ENCODE peak calls at places on chromosomes 7 and 10, in five cellular contexts. F, Q, J, H and Z are unnamed samples.

GRCh38 chr7:138338361-138338760 is 121.7 kb upstream of the TRIM24 start:
- DNase-seq in F (peak; percentile 74), Q (no peak), J (no peak), H (no peak), Z (no peak)

GRCh38 chr7:25967278-25968204 is 184.5 kb upstream of the NFE2L3 start:
- DNase-seq in F (no peak), Q (no peak), J (no peak), H (no peak), Z (no peak)

GRCh38 chr7:11896663-11897062 is 64.7 kb upstream of the THSD7A start:
- DNase-seq in F (no peak), Q (no peak), J (no peak), H (peak; percentile 5), Z (no peak)

GRCh38 chr10:108469940-108470339 is 1305.4 kb upstream of the SORCS1 start:
- DNase-seq in F (no peak), Q (no peak), J (no peak), H (no peak), Z (no peak)

GRCh38 chr10:99648717-99649116 is 10.6 kb upstream of the ENTPD7 start:
- DNase-seq in F (no peak), Q (no peak), J (no peak), H (no peak), Z (no peak)

GRCh38 chr7:51081270-51081890 is 235.2 kb downstream of the COBL start:
- DNase-seq in F (no peak), Q (no peak), J (no peak), H (no peak), Z (no peak)

GRCh38 chr10:69455009-69455763 is 3.9 kb downstream of the TSPAN15 start:
- DNase-seq in F (no peak), Q (no peak), J (no peak), H (no peak), Z (no peak)

GRCh38 chr7:83427929-83428328 is 221.0 kb downstream of the SEMA3E start:
- DNase-seq in F (no peak), Q (no peak), J (no peak), H (no peak), Z (no peak)

GRCh38 chr7:38700111-38700510 is 68.9 kb upstream of the AMPH start:
- DNase-seq in F (no peak), Q (no peak), J (no peak), H (no peak), Z (no peak)

GRCh38 chr7:1091644-1092027 is 3.7 kb downstream of the GPER1 start:
- DNase-seq in F (no peak), Q (no peak), J (no peak), H (no peak), Z (no peak)

GRCh38 chr7:148334959-148335577 is 255.5 kb upstream of the C7orf33 start:
- DNase-seq in F (no peak), Q (no peak), J (peak; percentile 40), H (no peak), Z (no peak)

GRCh38 chr7:97016392-97017196 is 8.0 kb downstream of the DLX5 start:
- DNase-seq in F (no peak), Q (no peak), J (no peak), H (no peak), Z (no peak)

GRCh38 chr10:100970076-100970913 is 991 bp downstream of the SEMA4G start:
- DNase-seq in F (no peak), Q (no peak), J (peak; percentile 28), H (no peak), Z (no peak)

GRCh38 chr10:56881218-56881617 is 520.2 kb upstream of the ZWINT start:
- DNase-seq in F (no peak), Q (no peak), J (no peak), H (no peak), Z (no peak)

GRCh38 chr7:27186450-27187157 is 1.6 kb upstream of the HOXA11 start:
- DNase-seq in F (no peak), Q (no peak), J (no peak), H (peak; percentile 73), Z (no peak)

GRCh38 chr10:86642499-86642898 is 11.8 kb upstream of the OPN4 start:
- DNase-seq in F (no peak), Q (no peak), J (peak; percentile 68), H (peak; percentile 22), Z (no peak)

GRCh38 chr10:129744134-129744895 is 219.8 kb downstream of the EBF3 start:
- DNase-seq in F (no peak), Q (no peak), J (no peak), H (no peak), Z (no peak)

GRCh38 chr7:45990276-45990675 is 69.2 kb upstream of the IGFBP3 start:
- DNase-seq in F (no peak), Q (no peak), J (no peak), H (no peak), Z (no peak)

GRCh38 chr7:48253020-48253419 is 81.8 kb downstream of the ABCA13 start:
- DNase-seq in F (no peak), Q (no peak), J (no peak), H (no peak), Z (no peak)

GRCh38 chr10:35236739-35237138 is 99.6 kb upstream of the CCNY start:
- DNase-seq in F (no peak), Q (no peak), J (no peak), H (peak; percentile 19), Z (no peak)

DNA sequence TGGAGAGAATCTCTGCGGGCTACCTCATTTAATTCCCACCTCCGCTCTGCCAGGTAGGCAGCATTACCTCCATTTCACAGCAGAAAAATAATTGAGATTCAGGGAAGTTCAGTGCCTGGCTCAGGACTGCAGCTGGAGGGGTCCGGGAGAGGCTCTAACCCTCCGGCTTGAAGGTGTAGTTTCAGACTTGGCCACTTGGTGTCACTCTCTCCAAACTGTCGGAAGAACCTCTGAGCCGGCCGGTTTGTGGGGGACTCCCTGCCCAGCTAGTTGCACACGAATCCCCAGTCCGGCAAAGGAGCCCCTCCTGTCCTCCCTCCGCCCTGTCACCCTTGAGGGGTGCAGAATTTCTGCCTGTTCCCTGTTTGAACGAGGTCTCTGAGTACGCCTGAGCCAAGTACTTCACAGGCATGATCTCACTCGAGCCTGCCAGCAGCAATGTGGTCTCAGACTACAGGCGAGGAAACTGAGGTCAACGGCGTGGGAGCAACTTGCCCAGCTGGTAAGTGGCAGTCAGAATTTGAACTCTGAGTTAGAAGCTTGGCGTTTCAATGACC is 144.7 kb upstream of the ZNF716 start:
- DNase-seq in F (no peak), Q (no peak), J (no peak), H (no peak), Z (no peak)
- TF ChIP-seq CTCF in F (peak; percentile 48), Q (no peak), J (no peak), H (peak; percentile 15), Z (peak; percentile 47)

GRCh38 chr7:122695816-122696215 is 3.1 kb downstream of the RNF133 start:
- DNase-seq in F (no peak), Q (no peak), J (no peak), H (no peak), Z (no peak)
- TF ChIP-seq CTCF in F (no peak), Q (no peak), J (no peak), H (no peak), Z (no peak)

DNA sequence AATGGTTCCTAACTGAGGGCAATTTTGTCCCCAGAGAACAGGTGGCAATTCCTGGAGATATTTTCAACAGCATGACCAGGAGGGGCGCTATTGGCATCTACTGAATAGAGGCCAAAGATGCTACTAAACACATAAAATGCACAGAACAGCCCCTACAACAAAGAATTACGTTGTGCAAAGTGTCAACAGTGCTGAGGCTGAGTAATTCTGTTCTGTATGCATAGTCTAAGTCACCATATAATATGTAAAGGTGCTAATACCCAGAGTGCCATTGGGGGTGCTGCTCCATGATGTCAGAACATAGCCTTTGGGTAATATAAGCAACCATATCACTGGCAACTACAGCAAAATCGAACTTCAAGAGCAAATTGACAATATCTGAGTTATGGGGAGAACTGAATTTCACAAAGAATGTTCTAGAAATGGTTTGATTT is 213.3 kb upstream of the PHYHIPL start:
- DNase-seq in F (no peak), Q (no peak), J (no peak), H (no peak), Z (peak; percentile 40)
- TF ChIP-seq CTCF in F (no peak), Q (peak; percentile 50), J (no peak), H (peak; percentile 37), Z (peak; percentile 58)

DNA sequence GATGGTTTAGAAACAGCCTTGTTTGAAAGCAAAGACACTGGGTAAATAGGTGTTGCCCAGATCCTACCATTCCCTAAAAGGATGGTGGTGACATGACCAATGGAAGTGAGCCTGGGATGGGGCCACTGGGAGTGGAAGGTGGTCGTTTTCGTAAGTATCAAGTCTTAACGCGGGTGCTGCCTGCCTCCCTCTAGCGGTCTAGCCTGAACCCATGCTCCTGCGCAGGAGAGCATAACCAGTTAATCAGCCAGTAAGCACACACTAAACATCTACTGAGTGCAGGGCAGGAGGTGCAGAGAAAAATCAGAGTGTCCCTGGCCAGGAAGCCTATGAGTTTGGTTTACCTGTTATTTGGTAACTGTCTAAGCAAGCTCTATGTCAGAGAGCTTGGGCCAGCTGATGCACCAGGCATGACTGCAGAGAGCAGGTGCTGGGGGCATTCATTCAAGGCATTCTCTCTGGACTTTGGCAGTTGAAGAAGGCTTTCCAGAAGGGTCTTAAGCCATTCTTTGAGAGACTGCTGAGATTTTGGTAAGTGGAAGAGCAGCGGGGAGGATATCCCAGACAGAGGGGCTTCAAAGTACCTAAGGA is 930 bp downstream of the GARIN1A start:
- DNase-seq in F (no peak), Q (peak; percentile 23), J (no peak), H (peak; percentile 34), Z (peak; percentile 38)
- TF ChIP-seq CTCF in F (peak; percentile 18), Q (peak; percentile 61), J (peak; percentile 50), H (peak; percentile 60), Z (peak; percentile 26)

GRCh38 chr7:135232087-135232486 is 1.6 kb upstream of the STRA8 start:
- DNase-seq in F (no peak), Q (no peak), J (no peak), H (no peak), Z (no peak)

GRCh38 chr7:135233570-135233969 is at the start of gene STRA8:
- DNase-seq in F (no peak), Q (no peak), J (no peak), H (no peak), Z (no peak)

GRCh38 chr7:135234727-135235126 is 1.1 kb downstream of the STRA8 start:
- DNase-seq in F (no peak), Q (no peak), J (no peak), H (no peak), Z (no peak)

GRCh38 chr7:135231686-135232085 is 2.0 kb upstream of the STRA8 start:
- DNase-seq in F (no peak), Q (no peak), J (no peak), H (no peak), Z (no peak)

DNA sequence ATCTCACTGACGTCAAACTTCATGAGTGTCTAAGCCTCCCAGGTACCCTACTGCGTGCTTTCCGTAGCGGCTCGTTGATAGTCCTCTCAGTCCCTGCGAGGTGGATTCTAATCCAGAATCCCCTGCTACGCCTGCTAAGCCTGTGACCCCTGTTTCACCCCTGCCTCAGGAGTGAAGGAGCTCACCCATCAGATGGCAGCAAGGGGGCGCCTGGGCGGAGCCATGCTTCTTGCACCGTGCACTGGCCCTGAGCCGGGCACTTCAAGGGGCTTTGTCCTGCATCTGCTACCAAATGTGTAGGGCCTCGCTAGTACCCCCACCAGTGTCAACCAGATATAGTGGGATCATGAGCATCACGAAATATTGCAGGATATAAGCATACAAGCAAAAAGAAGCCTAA is 918 bp upstream of the STRA8 start:
- DNase-seq in F (no peak), Q (no peak), J (no peak), H (no peak), Z (no peak)
- TF ChIP-seq CTCF in F (no peak), Q (peak; percentile 18), J (peak; percentile 26), H (peak; percentile 14), Z (no peak)

GRCh38 chr7:68063171-68063570 is 1066.5 kb downstream of the TYW1 start:
- DNase-seq in F (no peak), Q (peak; percentile 7), J (no peak), H (no peak), Z (no peak)
- TF ChIP-seq CTCF in F (peak; percentile 22), Q (peak; percentile 62), J (no peak), H (no peak), Z (no peak)